ENCODE peak calls at places on chromosomes 4 and X, in ten cellular contexts. One of them, this sample, is unnamed.

GRCh38 chr4:47597696-47598095 is 112.6 kb downstream of the ATP10D start:
- DNase-seq in heart left ventricle: no peak
- DNase-seq in HepG2: no peak
- DNase-seq in body of pancreas: no peak
- DNase-seq in spleen: no peak
- DNase-seq in lower lobe of right lung: no peak
- DNase-seq in suprapubic skin: no peak
- DNase-seq in thoracic aorta: no peak
- DNase-seq in astrocyte: peak; percentile 51
- DNase-seq in CD8-positive, alpha-beta T cell: no peak
- DNase-seq in this sample: no peak

GRCh38 chrX:39753296-39753996 is 344.3 kb downstream of the BCOR start:
- DNase-seq in thoracic aorta: no peak
- DNase-seq in suprapubic skin: no peak
- DNase-seq in HepG2: no peak
- DNase-seq in spleen: no peak
- DNase-seq in heart left ventricle: no peak
- DNase-seq in lower lobe of right lung: no peak
- DNase-seq in CD8-positive, alpha-beta T cell: no peak
- DNase-seq in astrocyte: peak; percentile 59
- DNase-seq in body of pancreas: peak; percentile 72
- DNase-seq in this sample: no peak

GRCh38 chrX:54530358-54530900 is 410 bp downstream of the GNL3L start:
- DNase-seq in CD8-positive, alpha-beta T cell: peak; percentile 18
- DNase-seq in thoracic aorta: no peak
- DNase-seq in astrocyte: no peak
- DNase-seq in HepG2: no peak
- DNase-seq in body of pancreas: no peak
- DNase-seq in suprapubic skin: no peak
- DNase-seq in heart left ventricle: no peak
- DNase-seq in lower lobe of right lung: no peak
- DNase-seq in spleen: no peak
- DNase-seq in this sample: no peak

GRCh38 chrX:11913001-11913400 is 155.0 kb downstream of the MSL3 start:
- DNase-seq in suprapubic skin: no peak
- DNase-seq in CD8-positive, alpha-beta T cell: no peak
- DNase-seq in astrocyte: peak; percentile 15
- DNase-seq in HepG2: no peak
- DNase-seq in heart left ventricle: no peak
- DNase-seq in spleen: no peak
- DNase-seq in lower lobe of right lung: no peak
- DNase-seq in thoracic aorta: no peak
- DNase-seq in body of pancreas: no peak
- DNase-seq in this sample: no peak

GRCh38 chr4:110533940-110534339 is 58.0 kb downstream of the ENPEP start:
- DNase-seq in heart left ventricle: no peak
- DNase-seq in HepG2: peak; percentile 74
- DNase-seq in thoracic aorta: no peak
- DNase-seq in astrocyte: peak; percentile 99
- DNase-seq in suprapubic skin: no peak
- DNase-seq in CD8-positive, alpha-beta T cell: no peak
- DNase-seq in body of pancreas: no peak
- DNase-seq in lower lobe of right lung: no peak
- DNase-seq in spleen: no peak
- DNase-seq in this sample: no peak

GRCh38 chrX:82585868-82586267 is 922.2 kb upstream of the POU3F4 start:
- DNase-seq in lower lobe of right lung: no peak
- DNase-seq in CD8-positive, alpha-beta T cell: no peak
- DNase-seq in HepG2: no peak
- DNase-seq in astrocyte: no peak
- DNase-seq in suprapubic skin: no peak
- DNase-seq in thoracic aorta: no peak
- DNase-seq in heart left ventricle: no peak
- DNase-seq in body of pancreas: no peak
- DNase-seq in spleen: no peak
- DNase-seq in this sample: no peak

GRCh38 chrX:129115104-129115503 is 408.2 kb downstream of the SMARCA1 start:
- DNase-seq in spleen: no peak
- DNase-seq in suprapubic skin: no peak
- DNase-seq in CD8-positive, alpha-beta T cell: no peak
- DNase-seq in astrocyte: no peak
- DNase-seq in heart left ventricle: no peak
- DNase-seq in thoracic aorta: no peak
- DNase-seq in lower lobe of right lung: no peak
- DNase-seq in body of pancreas: peak; percentile 14
- DNase-seq in HepG2: peak; percentile 45
- DNase-seq in this sample: peak; percentile 1

GRCh38 chrX:32749075-32749474 is 462.3 kb downstream of the DMD start:
- DNase-seq in lower lobe of right lung: no peak
- DNase-seq in spleen: no peak
- DNase-seq in body of pancreas: no peak
- DNase-seq in thoracic aorta: no peak
- DNase-seq in heart left ventricle: no peak
- DNase-seq in HepG2: no peak
- DNase-seq in suprapubic skin: no peak
- DNase-seq in astrocyte: no peak
- DNase-seq in CD8-positive, alpha-beta T cell: no peak
- DNase-seq in this sample: no peak

GRCh38 chr4:77938560-77938959 is 75.9 kb downstream of the MRPL1 start:
- DNase-seq in spleen: no peak
- DNase-seq in body of pancreas: no peak
- DNase-seq in CD8-positive, alpha-beta T cell: no peak
- DNase-seq in HepG2: no peak
- DNase-seq in thoracic aorta: no peak
- DNase-seq in astrocyte: no peak
- DNase-seq in heart left ventricle: no peak
- DNase-seq in suprapubic skin: no peak
- DNase-seq in lower lobe of right lung: no peak
- DNase-seq in this sample: no peak

GRCh38 chr4:134848681-134849080 is 647.1 kb upstream of the PABPC4L start:
- DNase-seq in thoracic aorta: no peak
- DNase-seq in body of pancreas: no peak
- DNase-seq in heart left ventricle: no peak
- DNase-seq in suprapubic skin: no peak
- DNase-seq in CD8-positive, alpha-beta T cell: no peak
- DNase-seq in HepG2: no peak
- DNase-seq in lower lobe of right lung: no peak
- DNase-seq in astrocyte: no peak
- DNase-seq in spleen: no peak
- DNase-seq in this sample: no peak

GRCh38 chrX:149908308-149908707 is 21.1 kb upstream of the HSFX4 start:
- DNase-seq in suprapubic skin: no peak
- DNase-seq in CD8-positive, alpha-beta T cell: no peak
- DNase-seq in thoracic aorta: no peak
- DNase-seq in spleen: no peak
- DNase-seq in astrocyte: no peak
- DNase-seq in heart left ventricle: no peak
- DNase-seq in HepG2: no peak
- DNase-seq in lower lobe of right lung: no peak
- DNase-seq in body of pancreas: no peak
- DNase-seq in this sample: no peak

GRCh38 chrX:107324493-107325310 is 118.3 kb downstream of the DNAAF6 start:
- DNase-seq in heart left ventricle: peak; percentile 59
- DNase-seq in HepG2: no peak
- DNase-seq in body of pancreas: no peak
- DNase-seq in lower lobe of right lung: peak; percentile 48
- DNase-seq in thoracic aorta: no peak
- DNase-seq in suprapubic skin: no peak
- DNase-seq in astrocyte: peak; percentile 12
- DNase-seq in CD8-positive, alpha-beta T cell: no peak
- DNase-seq in spleen: peak; percentile 78
- DNase-seq in this sample: peak; percentile 70

DNA sequence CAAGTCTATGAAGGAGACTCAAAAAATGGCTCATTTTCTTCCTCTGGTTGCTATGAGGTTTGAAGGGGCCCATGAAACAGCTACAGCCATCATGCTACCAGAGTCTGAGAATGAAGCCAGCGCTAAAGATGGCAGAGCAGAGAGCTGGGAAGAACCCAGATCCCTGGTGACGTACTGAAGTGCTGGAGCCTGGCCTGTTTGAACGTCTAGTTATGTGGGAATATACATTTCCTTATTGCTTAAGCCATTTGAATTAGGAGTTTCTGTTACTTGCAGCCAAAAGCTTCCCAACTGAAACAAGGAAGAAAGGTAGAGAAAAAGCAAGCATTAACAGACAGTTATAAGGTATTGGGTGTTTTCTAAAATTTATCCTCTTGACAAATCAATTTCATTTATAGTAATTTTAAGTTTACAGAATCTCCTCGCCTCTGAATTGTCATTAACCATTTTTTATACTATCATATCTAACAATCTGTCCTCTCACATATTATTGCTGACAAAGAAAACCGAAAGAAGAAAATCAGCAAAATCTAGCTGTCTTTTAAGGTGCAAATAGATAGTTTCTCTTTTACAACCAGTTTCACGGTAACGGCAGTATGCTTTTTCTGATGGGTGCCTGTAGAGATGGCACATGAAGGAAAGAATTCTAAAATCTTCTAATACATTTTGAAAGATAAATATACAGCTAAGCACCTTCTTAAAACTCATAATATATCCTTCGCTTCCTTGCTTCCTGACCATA is 8.9 kb upstream of the COQ2 start:
- DNase-seq in astrocyte: no peak
- DNase-seq in spleen: no peak
- DNase-seq in HepG2: no peak
- DNase-seq in body of pancreas: no peak
- DNase-seq in lower lobe of right lung: no peak
- DNase-seq in heart left ventricle: no peak
- DNase-seq in CD8-positive, alpha-beta T cell: no peak
- DNase-seq in suprapubic skin: no peak
- DNase-seq in thoracic aorta: no peak
- DNase-seq in this sample: no peak
- H3K4me3 ChIP-seq in astrocyte: no peak overlapping the region
- H3K4me3 ChIP-seq in spleen: no peak overlapping the region
- H3K4me3 ChIP-seq in HepG2: no peak overlapping the region
- H3K4me3 ChIP-seq in body of pancreas: no peak overlapping the region
- H3K4me3 ChIP-seq in lower lobe of right lung: no peak overlapping the region
- H3K4me3 ChIP-seq in heart left ventricle: no peak overlapping the region
- H3K4me3 ChIP-seq in CD8-positive, alpha-beta T cell: no peak overlapping the region
- H3K4me3 ChIP-seq in suprapubic skin: no peak overlapping the region
- H3K4me3 ChIP-seq in thoracic aorta: no peak overlapping the region
- H3K4me3 ChIP-seq in this sample: no peak overlapping the region

DNA sequence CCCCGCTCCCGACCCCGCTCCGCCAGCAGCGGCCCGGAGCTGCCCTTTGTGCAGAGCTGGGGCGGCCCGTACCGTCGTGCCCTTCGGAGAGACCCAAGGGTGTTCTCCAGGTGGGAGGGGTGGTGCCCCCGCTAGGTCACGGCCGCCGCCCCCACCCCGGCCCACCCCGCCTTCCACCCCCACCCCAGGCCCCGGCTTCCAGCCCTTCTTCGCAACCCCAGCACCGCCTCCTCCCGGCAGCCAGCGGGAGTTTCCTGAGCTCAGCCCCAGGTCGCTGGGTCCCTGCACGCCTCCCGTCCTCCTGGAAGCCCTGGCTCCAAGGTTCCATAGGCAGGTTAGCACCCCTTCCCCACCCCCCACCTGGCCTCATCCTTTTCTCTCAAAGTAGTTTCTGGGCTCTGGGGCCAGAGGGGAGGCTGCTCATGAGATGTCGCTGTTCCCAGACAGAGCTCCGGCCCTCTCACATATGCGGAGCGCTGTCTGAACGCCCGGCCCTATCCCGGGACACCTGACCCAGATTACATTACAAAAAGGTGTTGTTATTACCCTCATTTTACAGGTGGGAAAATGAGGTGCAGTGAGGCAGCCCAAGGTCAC is 25.2 kb upstream of the FGFR3 start:
- DNase-seq in astrocyte: no peak
- DNase-seq in thoracic aorta: no peak
- DNase-seq in CD8-positive, alpha-beta T cell: no peak
- DNase-seq in lower lobe of right lung: peak; percentile 82
- DNase-seq in heart left ventricle: no peak
- DNase-seq in HepG2: peak; percentile 76
- DNase-seq in spleen: no peak
- DNase-seq in body of pancreas: peak; percentile 64
- DNase-seq in suprapubic skin: no peak
- DNase-seq in this sample: peak; percentile 17
- TF ChIP-seq CTCF in astrocyte: no peak
- TF ChIP-seq CTCF in thoracic aorta: no peak
- TF ChIP-seq CTCF in CD8-positive, alpha-beta T cell: no peak
- TF ChIP-seq CTCF in lower lobe of right lung: peak; percentile 38
- TF ChIP-seq CTCF in heart left ventricle: no peak
- TF ChIP-seq CTCF in HepG2: peak; percentile 71
- TF ChIP-seq CTCF in spleen: no peak
- TF ChIP-seq CTCF in body of pancreas: peak; percentile 13
- TF ChIP-seq CTCF in suprapubic skin: peak; percentile 43
- TF ChIP-seq CTCF in this sample: no peak

DNA sequence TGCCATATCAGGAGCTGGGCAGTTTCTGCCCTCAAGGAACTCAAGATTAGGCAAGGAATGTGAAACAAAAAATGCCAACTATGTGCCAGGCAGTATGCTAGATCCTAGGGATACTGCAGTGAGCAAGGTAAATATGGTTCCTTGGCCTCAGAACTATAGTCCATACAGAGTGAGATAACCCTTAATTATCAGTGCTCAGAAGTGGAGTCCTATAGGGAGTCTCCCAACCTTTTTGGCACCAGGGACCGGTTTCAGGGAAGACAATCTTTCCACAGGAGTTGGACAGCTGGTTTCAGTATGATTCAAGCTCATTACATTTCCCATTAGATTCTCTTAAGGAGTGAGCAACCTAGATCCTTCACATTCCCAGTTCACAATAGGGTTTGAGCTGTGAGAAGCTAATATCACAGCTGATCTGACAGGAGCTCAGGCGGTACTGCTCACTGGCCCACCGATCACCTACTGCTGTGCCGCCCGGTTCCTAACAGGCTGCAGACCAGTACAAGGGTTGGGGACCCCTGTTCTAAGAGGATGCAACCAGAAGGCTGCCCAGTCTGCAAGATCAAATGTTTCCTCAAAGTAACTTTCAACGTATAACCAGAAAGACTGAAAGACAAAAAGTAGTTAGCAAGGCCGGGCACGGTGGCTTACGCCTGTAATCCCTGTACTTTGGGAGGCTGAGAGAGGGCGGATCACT is 1.7 kb upstream of the SRP72 start:
- DNase-seq in suprapubic skin: no peak
- DNase-seq in heart left ventricle: no peak
- DNase-seq in spleen: no peak
- DNase-seq in thoracic aorta: no peak
- DNase-seq in CD8-positive, alpha-beta T cell: no peak
- DNase-seq in lower lobe of right lung: no peak
- DNase-seq in body of pancreas: no peak
- DNase-seq in HepG2: no peak
- DNase-seq in astrocyte: peak; percentile 49
- DNase-seq in this sample: no peak
- H3K27ac ChIP-seq in suprapubic skin: no peak overlapping the region
- H3K27ac ChIP-seq in heart left ventricle: no peak overlapping the region
- H3K27ac ChIP-seq in spleen: no peak overlapping the region
- H3K27ac ChIP-seq in thoracic aorta: no peak overlapping the region
- H3K27ac ChIP-seq in CD8-positive, alpha-beta T cell: no peak overlapping the region
- H3K27ac ChIP-seq in lower lobe of right lung: no peak overlapping the region
- H3K27ac ChIP-seq in body of pancreas: no peak overlapping the region
- H3K27ac ChIP-seq in HepG2: peak overlapping the region; percentile 83
- H3K27ac ChIP-seq in astrocyte: peak overlapping the region; percentile 95
- H3K27ac ChIP-seq in this sample: no peak overlapping the region

DNA sequence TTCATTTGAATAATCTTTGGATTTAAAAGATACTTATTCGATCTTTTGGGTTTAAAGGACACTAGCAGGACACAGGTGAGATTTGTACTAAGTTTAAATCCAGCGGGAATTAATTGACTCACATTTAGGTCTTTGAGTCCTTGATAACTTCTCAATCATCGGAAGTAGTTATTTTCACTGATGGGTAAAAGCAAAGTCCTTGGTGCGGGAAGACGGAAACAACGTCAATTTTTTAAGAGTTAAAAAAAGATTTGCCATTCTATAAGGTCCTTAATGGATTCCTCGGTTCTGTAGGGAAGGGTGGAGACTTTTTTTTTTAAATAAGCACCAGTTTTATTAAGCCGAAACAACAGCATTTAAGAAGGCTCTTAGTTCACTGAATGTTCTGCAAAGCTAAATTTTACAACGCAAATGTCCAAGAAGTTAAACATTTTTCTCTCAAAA is 2.9 kb downstream of the TMSB4X start:
- DNase-seq in lower lobe of right lung: no peak
- DNase-seq in spleen: no peak
- DNase-seq in body of pancreas: no peak
- DNase-seq in HepG2: no peak
- DNase-seq in CD8-positive, alpha-beta T cell: no peak
- DNase-seq in thoracic aorta: no peak
- DNase-seq in heart left ventricle: no peak
- DNase-seq in suprapubic skin: no peak
- DNase-seq in astrocyte: no peak
- DNase-seq in this sample: no peak
- H3K4me3 ChIP-seq in lower lobe of right lung: peak overlapping the region; percentile 76
- H3K4me3 ChIP-seq in spleen: peak overlapping the region; percentile 89
- H3K4me3 ChIP-seq in body of pancreas: no peak overlapping the region
- H3K4me3 ChIP-seq in HepG2: no peak overlapping the region
- H3K4me3 ChIP-seq in CD8-positive, alpha-beta T cell: peak overlapping the region; percentile 77
- H3K4me3 ChIP-seq in thoracic aorta: peak overlapping the region; percentile 96
- H3K4me3 ChIP-seq in heart left ventricle: peak overlapping the region; percentile 94
- H3K4me3 ChIP-seq in suprapubic skin: peak overlapping the region; percentile 65
- H3K4me3 ChIP-seq in astrocyte: peak overlapping the region; percentile 90
- H3K4me3 ChIP-seq in this sample: no peak overlapping the region

This sample was measured in thyroid gland.